ENCODE peak calls at places on chromosomes 12 and 14, in seven cellular contexts. Q is K562, M is SK-N-SH, E is HCT116, X is H1, B is HepG2, S is GM12878. V is an unnamed sample.

GRCh38 chr12:3049596-3050314 is 27.4 kb upstream of the TSPAN9 start:
- DNase-seq in B (no peak), E (no peak), S (no peak), M (no peak), X (no peak), Q (peak), V (no peak)

GRCh38 chr12:7512528-7512927 is 9.0 kb upstream of the CD163 start:
- DNase-seq in M (no peak), B (peak), S (no peak), X (no peak), Q (no peak), E (peak), V (no peak)

GRCh38 chr14:93132472-93133065 is 16.8 kb upstream of the ITPK1 start:
- DNase-seq in B (peak), E (no peak), S (no peak), Q (no peak), X (no peak), M (peak), V (peak)

GRCh38 chr14:90905531-90905930 is 89.3 kb upstream of the TTC7B start:
- DNase-seq in E (no peak), X (no peak), B (no peak), Q (no peak), S (peak), M (no peak), V (no peak)

GRCh38 chr12:39923364-39923763 is 182.5 kb downstream of the SLC2A13 start:
- DNase-seq in E (no peak), M (no peak), X (no peak), S (no peak), B (no peak), Q (no peak), V (no peak)

GRCh38 chr14:68576496-68577244 is 216.2 kb downstream of the ZFP36L1 start:
- DNase-seq in M (no peak), S (no peak), E (peak), B (peak), Q (peak), X (no peak), V (no peak)

GRCh38 chr12:70553391-70553859 is 83.8 kb downstream of the PTPRB start:
- DNase-seq in Q (no peak), S (no peak), X (no peak), M (no peak), E (no peak), B (no peak), V (no peak)

GRCh38 chr14:67532998-67533753 is at the start of gene PLEKHH1:
- DNase-seq in E (peak), Q (peak), B (peak), S (no peak), X (peak), M (peak), V (peak)

GRCh38 chr14:68544150-68544892 is 248.5 kb downstream of the ZFP36L1 start:
- DNase-seq in E (no peak), S (no peak), Q (no peak), X (no peak), M (no peak), B (no peak), V (no peak)

GRCh38 chr12:69338120-69338859 is 9.9 kb upstream of the LYZ start:
- DNase-seq in S (no peak), E (no peak), B (peak), Q (no peak), M (no peak), X (no peak), V (no peak)

GRCh38 chr12:130127909-130128763 is 34.1 kb upstream of the FZD10 start:
- DNase-seq in X (no peak), B (no peak), E (no peak), Q (no peak), M (no peak), S (no peak), V (no peak)

GRCh38 chr14:55699131-55700057 is 119.4 kb downstream of the KTN1 start:
- DNase-seq in S (no peak), B (peak), Q (no peak), E (no peak), M (no peak), X (no peak), V (no peak)

GRCh38 chr14:72463291-72463866 is 430.5 kb downstream of the DPF3 start:
- DNase-seq in Q (no peak), X (no peak), M (no peak), S (no peak), E (peak), B (no peak), V (no peak)

GRCh38 chr12:54363610-54364009 is 676 bp downstream of the GPR84 start:
- DNase-seq in M (no peak), X (no peak), S (no peak), B (no peak), Q (no peak), E (no peak), V (no peak)

GRCh38 chr12:123388218-123388947 is 4.5 kb downstream of the KMT5A start:
- DNase-seq in Q (peak), X (peak), B (peak), S (peak), M (peak), E (no peak), V (peak)

GRCh38 chr14:48111151-48111550 is 435.7 kb upstream of the MDGA2 start:
- DNase-seq in S (no peak), M (no peak), X (no peak), B (no peak), E (no peak), Q (no peak), V (no peak)

GRCh38 chr14:54225457-54225856 is 171.3 kb upstream of the CDKN3 start:
- DNase-seq in M (peak), S (no peak), E (no peak), X (no peak), Q (no peak), B (no peak), V (no peak)

GRCh38 chr12:72346331-72346944 is 74.3 kb downstream of the TRHDE start:
- DNase-seq in E (peak), S (peak), B (peak), M (peak), X (peak), Q (peak), V (peak)

GRCh38 chr12:3216097-3216496 is 138.9 kb downstream of the TSPAN9 start:
- DNase-seq in X (no peak), Q (no peak), E (no peak), S (no peak), M (no peak), B (no peak), V (no peak)

GRCh38 chr12:121232977-121233627 is 23.2 kb downstream of the P2RX4 start:
- DNase-seq in M (no peak), E (no peak), S (no peak), B (no peak), Q (no peak), X (peak), V (peak)

GRCh38 chr12:58202933-58203713 is 261.8 kb downstream of the ATP23 start:
- DNase-seq in S (no peak), X (no peak), B (no peak), M (no peak), E (no peak), Q (no peak), V (no peak)

GRCh38 chr12:132178801-132179401 is 34.6 kb downstream of the NOC4L start:
- DNase-seq in X (no peak), M (no peak), Q (no peak), B (no peak), S (no peak), E (no peak), V (peak)

GRCh38 chr12:45962553-45963325 is 27.6 kb downstream of the SCAF11 start:
- DNase-seq in E (no peak), S (no peak), B (no peak), M (no peak), X (no peak), Q (no peak), V (no peak)

GRCh38 chr12:54018608-54018984 is 9.6 kb upstream of the HOXC6 start:
- DNase-seq in X (peak), S (no peak), Q (peak), M (peak), B (no peak), E (no peak), V (no peak)

GRCh38 chr12:54125950-54126695 is 62.7 kb downstream of the SMUG1 start:
- DNase-seq in S (no peak), B (no peak), Q (peak), E (no peak), X (peak), M (peak), V (peak)

GRCh38 chr14:70808402-70809237 is 693 bp downstream of the MAP3K9 start:
- DNase-seq in Q (no peak), X (peak), M (peak), E (no peak), S (no peak), B (no peak), V (peak)

GRCh38 chr14:58944957-58945356 is 243.5 kb upstream of the DAAM1 start:
- DNase-seq in B (no peak), X (no peak), Q (no peak), E (no peak), M (no peak), S (no peak), V (no peak)

GRCh38 chr12:111034911-111035577 is 114.7 kb upstream of the MYL2 start:
- DNase-seq in Q (no peak), B (no peak), X (peak), E (no peak), S (no peak), M (peak), V (peak)

GRCh38 chr12:55969356-55969755 is 2.7 kb downstream of the CDK2 start:
- DNase-seq in E (no peak), S (no peak), B (no peak), Q (no peak), X (no peak), M (no peak), V (no peak)

GRCh38 chr14:88049271-88049670 is 44.3 kb downstream of the GPR65 start:
- DNase-seq in M (no peak), Q (no peak), S (no peak), B (no peak), E (no peak), X (no peak), V (no peak)

GRCh38 chr14:87005336-87005735 is 987.6 kb downstream of the GALC start:
- DNase-seq in Q (no peak), M (no peak), B (no peak), S (no peak), E (no peak), X (no peak), V (no peak)

GRCh38 chr12:54227376-54227775 is 38.6 kb upstream of the SMUG1 start:
- DNase-seq in S (no peak), E (no peak), B (no peak), Q (peak), X (no peak), M (no peak), V (no peak)

GRCh38 chr12:27236498-27236897 is 7.6 kb upstream of the STK38L start:
- DNase-seq in B (no peak), Q (no peak), M (no peak), X (no peak), E (peak), S (no peak), V (no peak)

GRCh38 chr12:96195845-96196451 is 1.8 kb downstream of the ELK3 start:
- DNase-seq in B (no peak), E (no peak), M (peak), S (no peak), X (no peak), Q (no peak), V (no peak)

GRCh38 chr12:96197503-96198272 is 3.5 kb downstream of the ELK3 start:
- DNase-seq in Q (no peak), M (no peak), S (no peak), X (no peak), E (peak), B (no peak), V (no peak)

GRCh38 chr12:96198970-96199369 is 4.8 kb downstream of the ELK3 start:
- DNase-seq in M (no peak), B (no peak), X (no peak), Q (no peak), E (peak), S (no peak), V (no peak)

GRCh38 chr12:96194901-96195844 is 998 bp downstream of the ELK3 start:
- DNase-seq in E (peak), B (no peak), S (peak), X (peak), Q (peak), M (peak), V (peak)

DNA sequence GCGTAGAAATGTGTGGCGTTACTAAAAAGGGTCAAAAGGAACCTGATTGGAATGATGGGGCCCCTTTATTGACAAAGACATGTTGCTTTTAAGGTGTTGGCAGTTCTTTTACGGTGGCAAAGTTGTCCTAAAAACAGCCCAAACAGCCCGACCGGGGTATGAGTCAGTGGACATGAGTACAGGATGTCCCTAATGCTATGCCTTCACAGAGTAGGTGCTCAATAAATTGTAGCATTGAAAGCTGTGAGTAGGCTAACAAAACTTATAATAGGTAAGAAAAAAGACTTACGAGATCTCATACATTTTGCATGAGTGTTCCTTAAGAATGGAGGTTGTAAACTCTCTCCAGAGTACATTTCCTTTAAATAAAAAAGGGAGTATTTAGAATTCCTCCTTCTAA is 2.6 kb downstream of the ELK3 start:
- DNase-seq in M (no peak), B (no peak), X (no peak), Q (no peak), S (no peak), E (no peak), V (no peak)
- TF ChIP-seq JUND in M (peak), B (no peak), X (no peak), Q (no peak), S (no peak), E (peak), V (no peak)

GRCh38 chr14:104293851-104294627 is 155.7 kb downstream of the KIF26A start:
- DNase-seq in B (no peak), X (no peak), S (no peak), E (no peak), M (no peak), Q (no peak), V (no peak)

GRCh38 chr14:104294628-104294982 is 156.2 kb downstream of the KIF26A start:
- DNase-seq in X (no peak), E (no peak), Q (no peak), S (no peak), M (no peak), B (no peak), V (no peak)

GRCh38 chr14:104296388-104297312 is 158.3 kb downstream of the KIF26A start:
- DNase-seq in E (no peak), S (no peak), M (peak), X (no peak), B (no peak), Q (no peak), V (no peak)

GRCh38 chr14:104295681-104296387 is 157.4 kb downstream of the KIF26A start:
- DNase-seq in E (no peak), S (no peak), M (no peak), Q (no peak), X (no peak), B (no peak), V (no peak)

DNA sequence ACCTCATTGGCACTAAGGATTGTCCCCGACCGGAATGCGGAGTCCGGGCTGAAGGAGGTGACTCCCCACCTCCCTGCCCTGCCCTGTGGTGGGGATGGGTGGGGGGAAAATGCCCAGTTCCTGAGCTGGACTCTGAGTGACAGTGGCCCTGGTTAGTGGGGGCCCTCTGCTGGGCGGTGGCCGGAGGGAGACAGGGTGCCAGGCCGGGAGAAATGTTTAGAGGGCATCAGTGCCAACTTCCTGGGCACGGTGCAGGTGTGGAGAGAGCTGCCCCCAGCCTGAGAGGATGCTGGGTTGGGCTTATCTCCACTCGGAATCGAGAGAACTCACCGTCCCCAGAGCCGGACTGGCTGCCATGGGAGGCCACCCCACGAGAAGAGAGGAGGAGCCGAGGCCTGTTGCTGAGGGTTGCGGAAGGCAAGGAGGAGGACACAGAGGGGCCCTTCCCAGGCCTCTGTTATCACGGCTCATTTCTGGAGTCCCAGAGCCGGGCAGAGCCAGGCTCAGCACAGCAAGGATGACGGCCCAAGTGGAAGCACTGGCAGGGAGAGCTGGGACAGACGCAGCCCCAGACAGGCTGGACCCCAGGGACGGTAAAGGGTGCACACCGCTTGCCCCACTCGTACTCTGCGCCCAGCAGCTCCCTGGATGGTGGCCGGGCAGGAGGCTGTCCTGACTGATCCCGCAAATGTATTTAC is 156.7 kb downstream of the KIF26A start:
- DNase-seq in Q (no peak), B (no peak), M (no peak), S (no peak), E (no peak), X (no peak), V (no peak)
- TF ChIP-seq JUND in Q (no peak), B (no peak), M (no peak), S (no peak), E (no peak), X (no peak), V (no peak)

GRCh38 chr14:51087024-51087423 is 7.9 kb downstream of the TRIM9 start:
- DNase-seq in Q (peak), M (no peak), B (no peak), S (no peak), E (peak), X (no peak), V (no peak)
- TF ChIP-seq JUND in Q (peak), M (no peak), B (no peak), S (no peak), E (peak), X (peak), V (no peak)

GRCh38 chr14:34931206-34931605 is 51.6 kb upstream of the SRP54 start:
- DNase-seq in M (no peak), X (no peak), S (peak), E (no peak), B (no peak), Q (no peak), V (peak)
- TF ChIP-seq JUND in M (no peak), X (no peak), S (no peak), E (no peak), B (no peak), Q (no peak), V (no peak)

GRCh38 chr12:93301171-93301570 is 76.6 kb upstream of the NUDT4 start:
- DNase-seq in Q (no peak), M (no peak), X (no peak), E (no peak), S (no peak), B (no peak), V (no peak)
- TF ChIP-seq JUND in Q (no peak), M (no peak), X (no peak), E (no peak), S (no peak), B (no peak), V (no peak)

GRCh38 chr12:105706973-105707334 is 376.5 kb downstream of the C12orf75 start:
- DNase-seq in M (no peak), E (no peak), X (no peak), S (no peak), Q (no peak), B (no peak), V (no peak)
- TF ChIP-seq JUND in M (no peak), E (no peak), X (no peak), S (no peak), Q (no peak), B (no peak), V (no peak)